ENCODE peak calls at places on chromosomes 16 and 17, in four cellular contexts. K, C, I and Z are unnamed samples.

GRCh38 chr16:75482434-75483205 is 12.6 kb downstream of the CHST6 start:
- DNase-seq in K (no peak), I (no peak), C (no peak), Z (no peak)

GRCh38 chr16:64408699-64409098 is 713.2 kb downstream of the CDH11 start:
- DNase-seq in K (no peak), I (no peak), C (no peak), Z (no peak)

GRCh38 chr17:81926451-81927144 is 937 bp downstream of the MAFG start:
- DNase-seq in C (peak; percentile 82), I (peak; percentile 81), K (peak; percentile 72), Z (no peak)

GRCh38 chr16:75092777-75093176 is 23.8 kb downstream of the LDHD start:
- DNase-seq in K (no peak), C (no peak), I (no peak), Z (no peak)

GRCh38 chr17:79949646-79950292 is 85.9 kb downstream of the TBC1D16 start:
- DNase-seq in I (peak; percentile 6), C (no peak), K (no peak), Z (no peak)

GRCh38 chr17:11969565-11969964 is 27.7 kb downstream of the ZNF18 start:
- DNase-seq in I (no peak), K (no peak), C (no peak), Z (no peak)

GRCh38 chr17:29621751-29622194 is 939 bp downstream of the CORO6 start:
- DNase-seq in I (no peak), C (no peak), K (no peak), Z (no peak)

GRCh38 chr16:3246876-3247275 is 9.6 kb downstream of the MEFV start:
- DNase-seq in C (no peak), I (no peak), K (no peak), Z (no peak)

GRCh38 chr17:65163990-65164495 is 26.9 kb downstream of the RGS9 start:
- DNase-seq in K (no peak), C (peak; percentile 74), I (no peak), Z (no peak)

GRCh38 chr16:48234630-48235029 is 9.5 kb upstream of the LONP2 start:
- DNase-seq in C (no peak), I (no peak), K (no peak), Z (no peak)

GRCh38 chr17:17204041-17204591 is 2.0 kb downstream of the PLD6 start:
- DNase-seq in K (no peak), C (no peak), I (peak; percentile 60), Z (no peak)

GRCh38 chr17:57343717-57344116 is 87.4 kb downstream of the MSI2 start:
- DNase-seq in I (no peak), C (no peak), K (no peak), Z (no peak)
- TF ChIP-seq CTCF in I (no peak), C (no peak), K (no peak), Z (no peak)

GRCh38 chr17:33028778-33029177 is 37.1 kb downstream of the SPACA3 start:
- DNase-seq in C (peak; percentile 6), I (no peak), K (no peak), Z (no peak)
- TF ChIP-seq CTCF in C (no peak), I (no peak), K (no peak), Z (no peak)

GRCh38 chr16:7405166-7405565 is 72.5 kb downstream of the RBFOX1 start:
- DNase-seq in K (no peak), I (peak; percentile 64), C (no peak), Z (no peak)
- TF ChIP-seq CTCF in K (no peak), I (peak; percentile 66), C (no peak), Z (no peak)

GRCh38 chr17:42312285-42313130 is 24.2 kb downstream of the STAT5A start:
- DNase-seq in C (peak; percentile 83), I (peak; percentile 88), K (peak; percentile 88), Z (no peak)
- TF ChIP-seq CTCF in C (peak; percentile 62), I (peak; percentile 76), K (peak; percentile 73), Z (peak; percentile 49)

GRCh38 chr17:75289832-75290337 is 652 bp upstream of the SLC25A19 start:
- DNase-seq in C (peak; percentile 82), I (peak; percentile 52), K (peak; percentile 66), Z (no peak)
- TF ChIP-seq CTCF in C (peak; percentile 25), I (peak; percentile 7), K (peak; percentile 12), Z (no peak)

DNA sequence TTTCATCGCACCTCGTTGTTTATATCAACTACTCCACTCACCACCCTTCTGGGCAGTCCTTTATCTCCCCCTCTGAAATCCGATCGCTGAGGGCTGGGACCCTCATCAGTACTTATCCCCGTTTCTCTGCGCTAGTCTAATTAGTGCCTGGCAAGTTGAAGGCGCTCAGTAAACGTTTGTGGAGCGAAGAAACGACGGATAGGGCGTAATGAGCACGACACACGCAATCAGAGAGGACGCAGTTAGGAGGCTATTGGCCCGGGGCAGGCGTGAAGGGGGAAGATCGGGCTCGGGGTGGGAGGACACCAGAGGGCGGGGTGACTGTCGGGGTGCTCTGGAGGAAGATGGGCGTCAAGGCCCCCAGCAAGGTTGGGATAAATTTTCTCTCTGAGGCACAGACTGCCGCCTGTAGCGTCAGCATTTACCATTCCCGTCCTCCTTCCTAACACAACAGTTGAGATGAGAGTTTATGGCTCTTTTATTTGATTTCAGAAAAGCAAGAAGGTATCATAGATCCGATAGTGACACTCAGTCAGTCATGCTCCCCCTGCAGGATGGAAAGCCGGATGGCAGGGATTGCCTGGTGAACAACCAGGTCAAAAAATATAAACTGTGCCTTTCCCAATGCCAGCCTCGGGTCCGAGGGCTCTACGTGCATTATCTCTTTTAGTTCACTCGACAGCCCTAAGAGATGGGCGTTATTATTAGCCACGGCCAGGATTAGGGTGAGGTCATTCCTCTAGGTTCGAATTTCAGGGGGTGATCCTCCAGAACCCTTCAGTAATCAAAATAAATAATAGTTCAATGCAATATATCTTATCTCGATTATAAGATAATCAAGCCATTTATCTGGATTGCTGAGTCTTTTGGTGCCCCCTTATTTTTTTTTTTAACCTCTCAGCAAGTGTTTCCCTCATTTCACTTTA is 9.5 kb upstream of the ARL4D start:
- DNase-seq in K (peak; percentile 89), I (peak; percentile 79), C (peak; percentile 84), Z (no peak)
- TF ChIP-seq CTCF in K (peak; percentile 82), I (peak; percentile 91), C (peak; percentile 91), Z (peak; percentile 85)

GRCh38 chr17:71460943-71461342 is 659.9 kb upstream of the SOX9 start:
- DNase-seq in C (peak; percentile 55), K (no peak), I (no peak), Z (no peak)
- TF ChIP-seq CTCF in C (peak; percentile 55), K (no peak), I (peak; percentile 49), Z (no peak)

GRCh38 chr17:20095366-20096080 is 86.4 kb downstream of the SPECC1 start:
- DNase-seq in C (peak; percentile 34), I (peak; percentile 79), K (peak; percentile 66), Z (no peak)
- TF ChIP-seq CTCF in C (peak; percentile 40), I (peak; percentile 59), K (peak; percentile 39), Z (no peak)

DNA sequence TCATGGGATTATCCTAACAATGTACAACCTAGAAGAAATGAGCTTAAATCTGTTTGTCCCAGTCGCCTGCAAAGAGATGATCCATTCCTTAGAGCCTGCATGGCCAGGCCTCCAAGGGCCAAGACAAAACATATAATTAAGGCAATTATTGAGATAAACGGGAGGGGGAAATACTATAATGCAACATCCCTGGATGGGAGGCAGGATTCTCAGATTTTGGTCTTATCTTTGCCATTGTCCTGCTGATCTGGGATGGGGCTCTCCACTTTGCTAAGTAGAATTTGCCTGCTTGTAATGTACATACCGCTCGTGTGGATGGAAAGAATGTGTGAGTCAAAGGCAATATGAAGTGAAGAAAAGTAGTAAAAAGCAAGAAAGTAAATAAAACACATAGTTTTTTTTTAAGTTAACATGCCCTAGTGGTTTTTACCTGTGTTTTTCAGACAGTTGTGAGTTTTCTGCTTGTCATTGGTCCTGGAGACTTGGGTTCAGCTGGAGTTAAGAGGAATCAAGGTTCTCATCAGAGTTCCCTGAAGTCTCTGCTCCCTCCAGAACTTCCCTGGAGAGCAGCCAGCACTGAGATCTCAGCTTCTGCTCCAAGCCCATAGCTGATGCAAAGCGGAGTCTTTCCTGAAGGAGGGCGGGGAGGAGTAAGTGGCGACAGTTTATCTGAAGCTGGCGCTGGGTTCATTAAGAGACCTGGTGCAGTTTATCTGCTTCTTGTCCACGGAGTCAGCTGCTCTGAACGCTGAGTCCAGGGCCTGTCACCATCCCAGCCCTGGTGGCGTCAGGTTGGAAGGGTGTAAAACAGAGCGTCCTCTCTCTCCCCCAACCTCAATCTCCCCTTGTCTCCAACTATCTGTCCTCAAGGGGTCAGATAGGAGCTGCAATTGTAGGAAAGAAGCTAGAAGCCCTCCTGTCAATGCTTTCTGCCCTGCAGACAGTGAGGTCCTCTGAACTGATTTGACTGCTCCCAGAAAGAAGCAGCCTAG is 30.1 kb downstream of the HOXB1 start:
- DNase-seq in I (no peak), C (peak; percentile 61), K (peak; percentile 21), Z (no peak)
- TF ChIP-seq CTCF in I (no peak), C (peak; percentile 18), K (no peak), Z (no peak)

GRCh38 chr16:67305216-67306071 is 21.1 kb downstream of the KCTD19 start:
- DNase-seq in K (no peak), I (no peak), C (no peak), Z (no peak)
- TF ChIP-seq CTCF in K (no peak), I (no peak), C (no peak), Z (no peak)